ENCODE peak calls at places on chromosomes 7 and 10, in nine cellular contexts. A is T-cell; T is SJSA1; C is AML-193; X is NCI-H2081; K is NCI-H1092 treated with DMSO at 0.1 percent for 48 hours; E is activated naive CD8-positive, alpha-beta T cell treated with anti-CD3 and anti-CD28 coated beads, Interleukin-2, amount 50 U/mL, for 24 hours; I is tibial artery; B is mammary epithelial cell. S is an unnamed sample.
A peak's percentile ranks its signal among the peaks of the same experiment; 100 is the strongest.

GRCh38 chr7:105990141-105990540 is 27.1 kb downstream of the CDHR3 start:
- DNase-seq in A (no peak), T (no peak), C (no peak), X (no peak), K (no peak), E (no peak), I (no peak), B (no peak), S (no peak)

GRCh38 chr7:116512524-116513188 is 12.2 kb upstream of the CAV1 start:
- DNase-seq in A (no peak), T (no peak), C (no peak), X (no peak), K (no peak), E (no peak), I (no peak), B (peak; percentile 51), S (no peak)

GRCh38 chr7:2567663-2568238 is 9.0 kb downstream of the IQCE start:
- DNase-seq in A (no peak), T (no peak), C (peak; percentile 10), X (no peak), K (peak; percentile 27), E (no peak), I (peak; percentile 38), B (no peak), S (no peak)

GRCh38 chr10:131947631-131948347 is 33.9 kb downstream of the BNIP3 start:
- DNase-seq in A (no peak), T (peak; percentile 85), C (no peak), X (no peak), K (no peak), E (no peak), I (no peak), B (peak; percentile 79), S (no peak)

GRCh38 chr7:4871930-4872675 is 10.3 kb upstream of the PAPOLB start:
- DNase-seq in A (no peak), T (no peak), C (no peak), X (no peak), K (no peak), E (no peak), I (no peak), B (no peak), S (no peak)

GRCh38 chr10:6138456-6138855 is 49.6 kb downstream of the RBM17 start:
- DNase-seq in A (no peak), T (no peak), C (no peak), X (no peak), K (no peak), E (no peak), I (no peak), B (no peak), S (no peak)

GRCh38 chr7:127976056-127976455 is 55.2 kb downstream of the LRRC4 start:
- DNase-seq in A (no peak), T (no peak), C (no peak), X (peak; percentile 55), K (no peak), E (no peak), I (no peak), B (no peak), S (no peak)

GRCh38 chr7:38675500-38676106 is 44.4 kb upstream of the AMPH start:
- DNase-seq in A (no peak), T (no peak), C (no peak), X (peak; percentile 46), K (peak; percentile 86), E (no peak), I (no peak), B (no peak), S (no peak)

GRCh38 chr7:68862736-68863135 is 735.5 kb upstream of the AUTS2 start:
- DNase-seq in A (no peak), T (no peak), C (no peak), X (peak; percentile 83), K (peak; percentile 31), E (no peak), I (no peak), B (no peak), S (no peak)

GRCh38 chr7:138091073-138091472 is 14.8 kb downstream of the AKR1D1 start:
- DNase-seq in A (no peak), T (no peak), C (no peak), X (no peak), K (no peak), E (no peak), I (no peak), B (no peak), S (no peak)

GRCh38 chr7:147282204-147282603 is 1165.6 kb downstream of the CNTNAP2 start:
- DNase-seq in A (no peak), T (no peak), C (no peak), X (no peak), K (no peak), E (no peak), I (no peak), B (no peak), S (no peak)

GRCh38 chr7:92621641-92622429 is 31.6 kb upstream of the FAM133B start:
- DNase-seq in A (no peak), T (no peak), C (peak; percentile 9), X (no peak), K (no peak), E (no peak), I (no peak), B (peak; percentile 32), S (no peak)

GRCh38 chr10:71975087-71975890 is 11.1 kb downstream of the CHST3 start:
- DNase-seq in A (no peak), T (no peak), C (no peak), X (no peak), K (no peak), E (no peak), I (peak; percentile 62), B (peak; percentile 75), S (no peak)

GRCh38 chr10:34507217-34507616 is 307.9 kb downstream of the PARD3 start:
- DNase-seq in A (no peak), T (no peak), C (no peak), X (peak; percentile 78), K (peak; percentile 81), E (no peak), I (no peak), B (no peak), S (no peak)

GRCh38 chr7:106345421-106346166 is 60.8 kb upstream of the NAMPT start:
- DNase-seq in A (no peak), T (no peak), C (no peak), X (no peak), K (no peak), E (peak; percentile 53), I (no peak), B (no peak), S (peak; percentile 65)

GRCh38 chr10:31769564-31769963 is 159.1 kb downstream of the ARHGAP12 start:
- DNase-seq in A (no peak), T (no peak), C (no peak), X (no peak), K (no peak), E (no peak), I (no peak), B (peak; percentile 74), S (no peak)

GRCh38 chr7:143239822-143240221 is 18.0 kb downstream of the TAS2R40 start:
- DNase-seq in A (no peak), T (no peak), C (peak; percentile 91), X (no peak), K (no peak), E (no peak), I (no peak), B (peak; percentile 45), S (no peak)

GRCh38 chr7:112596260-112596659 is 115.5 kb downstream of the LSMEM1 start:
- DNase-seq in A (no peak), T (no peak), C (no peak), X (no peak), K (no peak), E (no peak), I (no peak), B (peak; percentile 22), S (no peak)

GRCh38 chr10:103277713-103278299 is 868 bp downstream of the INA start:
- DNase-seq in A (no peak), T (no peak), C (no peak), X (no peak), K (peak; percentile 46), E (no peak), I (no peak), B (no peak), S (no peak)

GRCh38 chr10:133565441-133566294 is at the start of gene SYCE1:
- DNase-seq in A (peak; percentile 30), T (no peak), C (no peak), X (no peak), K (no peak), E (no peak), I (no peak), B (no peak), S (no peak)

GRCh38 chr7:30177186-30177585 is 42.4 kb downstream of the MTURN start:
- DNase-seq in A (no peak), T (no peak), C (no peak), X (no peak), K (no peak), E (no peak), I (no peak), B (no peak), S (no peak)

GRCh38 chr7:148374698-148375259 is 215.8 kb upstream of the C7orf33 start:
- DNase-seq in A (no peak), T (no peak), C (no peak), X (no peak), K (no peak), E (no peak), I (no peak), B (no peak), S (no peak)

GRCh38 chr10:22341190-22341935 is 3.9 kb upstream of the SPAG6 start:
- DNase-seq in A (no peak), T (no peak), C (no peak), X (no peak), K (no peak), E (no peak), I (no peak), B (no peak), S (no peak)

GRCh38 chr10:72186633-72187330 is 29.0 kb upstream of the ANAPC16 start:
- DNase-seq in A (no peak), T (no peak), C (no peak), X (peak; percentile 74), K (no peak), E (no peak), I (peak; percentile 54), B (peak; percentile 49), S (no peak)

GRCh38 chr7:484365-485101 is 35.1 kb downstream of the PDGFA start:
- DNase-seq in A (no peak), T (no peak), C (no peak), X (no peak), K (no peak), E (no peak), I (peak; percentile 10), B (no peak), S (no peak)

GRCh38 chr10:14536269-14536903 is 205.7 kb upstream of the FRMD4A start:
- DNase-seq in A (no peak), T (no peak), C (no peak), X (no peak), K (no peak), E (no peak), I (no peak), B (no peak), S (no peak)

GRCh38 chr10:788796-789748 is 99.6 kb upstream of the DIP2C start:
- DNase-seq in A (no peak), T (peak; percentile 82), C (no peak), X (peak; percentile 46), K (peak; percentile 15), E (peak; percentile 43), I (peak; percentile 66), B (peak; percentile 56), S (no peak)